ENCODE peak calls at places on chromosomes 3 and 15, in six cellular contexts. One of them, this sample, is unnamed. For H3K36me3, the result is how much of the 10 kb centered on the place peaks cover.

GRCh38 chr15:45588199-45588910 is 1.2 kb downstream of the BLOC1S6 start:
- DNase-seq in spleen: no peak
- DNase-seq in adrenal gland: no peak
- DNase-seq in right atrium auricular region: no peak
- DNase-seq in heart right ventricle: no peak
- DNase-seq in SK-N-SH: no peak
- DNase-seq in this sample: peak

GRCh38 chr3:16113704-16114103 is 60.8 kb upstream of the GALNT15 start:
- DNase-seq in right atrium auricular region: no peak
- DNase-seq in heart right ventricle: no peak
- DNase-seq in SK-N-SH: no peak
- DNase-seq in spleen: no peak
- DNase-seq in adrenal gland: no peak
- DNase-seq in this sample: peak

GRCh38 chr3:194772241-194773000 is 86.7 kb downstream of the FAM43A start:
- DNase-seq in heart right ventricle: no peak
- DNase-seq in adrenal gland: no peak
- DNase-seq in SK-N-SH: no peak
- DNase-seq in spleen: no peak
- DNase-seq in right atrium auricular region: peak
- DNase-seq in this sample: no peak

GRCh38 chr15:91578511-91578910 is 275.0 kb upstream of the SLCO3A1 start:
- DNase-seq in adrenal gland: no peak
- DNase-seq in SK-N-SH: no peak
- DNase-seq in spleen: no peak
- DNase-seq in heart right ventricle: no peak
- DNase-seq in right atrium auricular region: no peak
- DNase-seq in this sample: no peak

GRCh38 chr3:50272911-50273688 is 4.2 kb downstream of the SEMA3B start:
- DNase-seq in spleen: peak
- DNase-seq in heart right ventricle: peak
- DNase-seq in right atrium auricular region: peak
- DNase-seq in adrenal gland: peak
- DNase-seq in SK-N-SH: peak
- DNase-seq in this sample: peak

GRCh38 chr3:33313331-33313730 is 36.1 kb downstream of the FBXL2 start:
- DNase-seq in adrenal gland: no peak
- DNase-seq in SK-N-SH: no peak
- DNase-seq in heart right ventricle: no peak
- DNase-seq in right atrium auricular region: no peak
- DNase-seq in spleen: no peak
- DNase-seq in this sample: no peak

GRCh38 chr3:172201136-172201989 is 162.0 kb downstream of the FNDC3B start:
- DNase-seq in spleen: peak
- DNase-seq in SK-N-SH: peak
- DNase-seq in adrenal gland: peak
- DNase-seq in right atrium auricular region: peak
- DNase-seq in heart right ventricle: peak
- DNase-seq in this sample: peak

GRCh38 chr15:71386448-71387236 is 271.4 kb downstream of the THSD4 start:
- DNase-seq in right atrium auricular region: no peak
- DNase-seq in spleen: no peak
- DNase-seq in adrenal gland: no peak
- DNase-seq in heart right ventricle: no peak
- DNase-seq in SK-N-SH: peak
- DNase-seq in this sample: no peak

GRCh38 chr15:90449206-90449735 is 61.2 kb downstream of the IQGAP1 start:
- DNase-seq in spleen: no peak
- DNase-seq in heart right ventricle: no peak
- DNase-seq in right atrium auricular region: no peak
- DNase-seq in adrenal gland: no peak
- DNase-seq in SK-N-SH: no peak
- DNase-seq in this sample: no peak

GRCh38 chr3:186697510-186697909 is 19.6 kb upstream of the KNG1 start:
- DNase-seq in heart right ventricle: no peak
- DNase-seq in SK-N-SH: no peak
- DNase-seq in adrenal gland: no peak
- DNase-seq in right atrium auricular region: no peak
- DNase-seq in spleen: no peak
- DNase-seq in this sample: no peak

GRCh38 chr15:93007994-93008393 is 81.0 kb downstream of the RGMA start:
- DNase-seq in spleen: no peak
- DNase-seq in SK-N-SH: no peak
- DNase-seq in adrenal gland: no peak
- DNase-seq in right atrium auricular region: no peak
- DNase-seq in heart right ventricle: no peak
- DNase-seq in this sample: no peak

GRCh38 chr15:29449136-29449535 is 179.5 kb upstream of the NSMCE3 start:
- DNase-seq in spleen: no peak
- DNase-seq in SK-N-SH: no peak
- DNase-seq in adrenal gland: no peak
- DNase-seq in right atrium auricular region: no peak
- DNase-seq in heart right ventricle: no peak
- DNase-seq in this sample: no peak

GRCh38 chr3:40207796-40208195 is 101.7 kb upstream of the EIF1B start:
- DNase-seq in right atrium auricular region: no peak
- DNase-seq in SK-N-SH: no peak
- DNase-seq in heart right ventricle: no peak
- DNase-seq in adrenal gland: no peak
- DNase-seq in spleen: no peak
- DNase-seq in this sample: peak

GRCh38 chr3:172280406-172281051 is 167.7 kb downstream of the GHSR start:
- DNase-seq in adrenal gland: no peak
- DNase-seq in heart right ventricle: no peak
- DNase-seq in SK-N-SH: no peak
- DNase-seq in right atrium auricular region: no peak
- DNase-seq in spleen: no peak
- DNase-seq in this sample: peak

DNA sequence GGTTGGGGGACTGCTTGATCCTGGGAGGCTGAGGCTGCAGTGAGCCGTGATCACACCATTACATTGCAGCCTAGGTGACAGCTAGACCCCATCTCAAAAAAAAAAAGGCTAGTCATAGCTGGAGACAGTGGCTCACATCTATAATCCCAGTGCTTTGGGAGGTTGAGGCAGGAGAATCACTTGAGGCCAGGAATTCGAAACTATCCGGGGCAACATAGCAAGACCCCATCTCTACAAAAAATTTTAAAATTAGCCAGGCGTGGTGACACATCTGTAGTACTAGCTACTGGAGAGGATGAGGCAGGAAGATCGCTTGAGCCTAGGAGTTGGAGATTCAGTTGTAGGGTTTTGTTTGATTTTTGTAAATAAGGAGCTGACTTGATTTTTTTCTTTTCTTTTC is 45.6 kb downstream of the KNL1 start:
- DNase-seq in adrenal gland: no peak
- DNase-seq in spleen: no peak
- DNase-seq in SK-N-SH: no peak
- DNase-seq in heart right ventricle: no peak
- DNase-seq in right atrium auricular region: no peak
- DNase-seq in this sample: no peak
- H3K36me3 ChIP-seq in adrenal gland: under half
- H3K36me3 ChIP-seq in spleen: half or more
- H3K36me3 ChIP-seq in SK-N-SH: under half
- H3K36me3 ChIP-seq in heart right ventricle: under half
- H3K36me3 ChIP-seq in right atrium auricular region: under half
- H3K36me3 ChIP-seq in this sample: under half

GRCh38 chr3:128006061-128006470 is 46.2 kb upstream of the SEC61A1 start:
- DNase-seq in adrenal gland: no peak
- DNase-seq in SK-N-SH: no peak
- DNase-seq in spleen: no peak
- DNase-seq in heart right ventricle: no peak
- DNase-seq in right atrium auricular region: no peak
- DNase-seq in this sample: no peak
- H3K4me3 ChIP-seq in adrenal gland: no peak
- H3K4me3 ChIP-seq in SK-N-SH: no peak
- H3K4me3 ChIP-seq in spleen: no peak
- H3K4me3 ChIP-seq in heart right ventricle: no peak
- H3K4me3 ChIP-seq in right atrium auricular region: no peak
- H3K4me3 ChIP-seq in this sample: no peak

GRCh38 chr15:68679961-68680371 is 101.2 kb downstream of the CORO2B start:
- DNase-seq in heart right ventricle: no peak
- DNase-seq in spleen: no peak
- DNase-seq in right atrium auricular region: no peak
- DNase-seq in adrenal gland: no peak
- DNase-seq in SK-N-SH: no peak
- DNase-seq in this sample: no peak
- H3K36me3 ChIP-seq in heart right ventricle: under half
- H3K36me3 ChIP-seq in spleen: under half
- H3K36me3 ChIP-seq in right atrium auricular region: under half
- H3K36me3 ChIP-seq in adrenal gland: under half
- H3K36me3 ChIP-seq in SK-N-SH: under half
- H3K36me3 ChIP-seq in this sample: under half

DNA sequence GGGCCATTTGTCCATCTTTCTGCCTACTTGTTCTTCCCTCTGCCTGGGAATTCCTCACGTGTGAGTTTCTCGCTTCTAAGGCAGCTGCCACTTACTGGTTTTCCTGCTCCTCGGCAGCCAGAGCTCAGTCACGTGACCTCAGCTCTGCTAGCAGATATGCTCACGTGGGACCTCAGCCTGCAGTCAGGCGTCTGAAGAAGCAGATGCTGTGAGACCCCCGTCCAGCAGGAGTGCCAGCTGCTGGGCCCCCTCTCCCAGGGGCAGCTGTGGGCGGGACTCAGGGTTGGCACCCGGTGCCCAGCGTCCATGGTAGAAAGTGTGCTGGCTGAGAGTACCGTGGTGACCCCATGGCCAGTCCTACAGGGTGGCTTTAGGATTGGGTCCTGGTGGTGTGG is 161.3 kb upstream of the TLE3 start:
- DNase-seq in spleen: peak
- DNase-seq in adrenal gland: peak
- DNase-seq in heart right ventricle: peak
- DNase-seq in right atrium auricular region: peak
- DNase-seq in SK-N-SH: no peak
- DNase-seq in this sample: peak
- H3K4me3 ChIP-seq in spleen: no peak
- H3K4me3 ChIP-seq in adrenal gland: no peak
- H3K4me3 ChIP-seq in heart right ventricle: no peak
- H3K4me3 ChIP-seq in right atrium auricular region: no peak
- H3K4me3 ChIP-seq in SK-N-SH: no peak
- H3K4me3 ChIP-seq in this sample: no peak